ENCODE peak calls at places on chromosomes 4 and X, in ten cellular contexts. N is HepG2; D is thyroid gland; F is sigmoid colon; K is fibroblast of lung; X is keratinocyte; R is tibial nerve; Q is endodermal cell; E is CD8-positive, alpha-beta T cell; V is transverse colon. P is an unnamed sample.

GRCh38 chr4:48909697-48910096 is 3.1 kb upstream of the OCIAD2 start:
- DNase-seq in N (no peak), D (peak; percentile 82), F (no peak), K (peak; percentile 95), X (peak; percentile 89), R (no peak), Q (peak; percentile 76), E (no peak), V (peak; percentile 22), P (peak; percentile 15)

GRCh38 chrX:14963447-14964236 is 90.4 kb downstream of the MOSPD2 start:
- DNase-seq in N (no peak), D (no peak), F (no peak), K (peak; percentile 5), X (peak; percentile 41), R (no peak), Q (no peak), E (no peak), V (no peak), P (no peak)

GRCh38 chr4:15002659-15003440 is 569 bp downstream of the CPEB2 start:
- DNase-seq in N (peak; percentile 29), D (peak; percentile 80), F (peak; percentile 94), K (peak; percentile 89), X (no peak), R (peak; percentile 68), Q (peak; percentile 87), E (peak; percentile 88), V (peak; percentile 86), P (peak; percentile 74)

GRCh38 chr4:156496797-156497196 is 474.8 kb downstream of the PDGFC start:
- DNase-seq in N (no peak), D (no peak), F (no peak), K (peak; percentile 87), X (no peak), R (no peak), Q (no peak), E (no peak), V (no peak), P (no peak)

GRCh38 chrX:31909850-31910547 is 838.2 kb upstream of the FTHL17 start:
- DNase-seq in N (no peak), D (no peak), F (no peak), K (no peak), X (no peak), R (no peak), Q (no peak), E (no peak), V (no peak), P (no peak)

GRCh38 chr4:7902101-7902553 is 37.5 kb downstream of the AFAP1 start:
- DNase-seq in N (no peak), D (no peak), F (no peak), K (no peak), X (no peak), R (no peak), Q (no peak), E (no peak), V (no peak), P (peak; percentile 74)

GRCh38 chrX:63652086-63652775 is 132.8 kb downstream of the ARHGEF9 start:
- DNase-seq in N (no peak), D (no peak), F (no peak), K (peak; percentile 44), X (no peak), R (no peak), Q (no peak), E (no peak), V (no peak), P (no peak)

GRCh38 chr4:46927201-46927600 is 18.2 kb upstream of the COX7B2 start:
- DNase-seq in N (no peak), D (no peak), F (no peak), K (no peak), X (no peak), R (no peak), Q (no peak), E (no peak), V (no peak), P (no peak)

GRCh38 chr4:140675599-140676231 is 80.5 kb downstream of the TBC1D9 start:
- DNase-seq in N (no peak), D (no peak), F (no peak), K (no peak), X (no peak), R (no peak), Q (no peak), E (no peak), V (no peak), P (no peak)

GRCh38 chr4:129926936-129927335 is 831.0 kb downstream of the C4orf33 start:
- DNase-seq in N (no peak), D (no peak), F (no peak), K (no peak), X (no peak), R (no peak), Q (no peak), E (no peak), V (no peak), P (no peak)
- TF ChIP-seq CTCF in N (peak; percentile 2), D (no peak), F (no peak), K (no peak), X (peak; percentile 9), R (no peak), Q (peak; percentile 41), E (no peak), V (no peak), P (peak; percentile 33)

GRCh38 chr4:150949342-150949741 is 65.7 kb downstream of the LRBA start:
- DNase-seq in N (no peak), D (no peak), F (no peak), K (no peak), X (no peak), R (no peak), Q (no peak), E (no peak), V (no peak), P (no peak)

GRCh38 chr4:150948710-150949109 is 66.4 kb downstream of the LRBA start:
- DNase-seq in N (no peak), D (no peak), F (no peak), K (no peak), X (no peak), R (no peak), Q (no peak), E (no peak), V (no peak), P (no peak)

GRCh38 chr4:150949943-150950342 is 65.1 kb downstream of the LRBA start:
- DNase-seq in N (no peak), D (no peak), F (no peak), K (no peak), X (no peak), R (no peak), Q (no peak), E (no peak), V (no peak), P (no peak)

GRCh38 chr4:150950657-150951056 is 64.4 kb downstream of the LRBA start:
- DNase-seq in N (peak; percentile 21), D (no peak), F (no peak), K (no peak), X (no peak), R (no peak), Q (no peak), E (no peak), V (no peak), P (no peak)

DNA sequence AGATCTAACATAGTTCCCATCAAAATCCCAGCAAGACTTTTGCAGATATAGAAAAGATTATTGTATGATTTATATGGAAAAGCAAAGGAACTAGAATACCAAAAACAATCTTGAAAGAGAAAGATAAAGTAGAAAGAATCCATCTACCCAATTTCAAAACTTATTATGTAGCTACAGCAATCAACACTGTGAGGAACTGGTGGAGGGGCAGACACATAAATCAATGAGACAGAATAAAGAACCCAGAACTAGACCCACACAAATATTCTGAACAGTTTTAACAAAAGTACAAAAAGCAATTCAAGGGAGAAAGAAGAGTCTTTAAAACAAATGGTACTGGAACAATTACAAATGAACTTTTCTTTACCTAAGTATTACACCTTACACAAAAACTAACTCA is 67.0 kb downstream of the LRBA start:
- DNase-seq in N (no peak), D (no peak), F (no peak), K (no peak), X (no peak), R (no peak), Q (no peak), E (no peak), V (no peak), P (no peak)
- H3K4me1 ChIP-seq in N (peaks cover 13% of the 10 kb centered on the region), D (no peaks in the 10 kb centered on the region), F (no peaks in the 10 kb centered on the region), K (no peaks in the 10 kb centered on the region), X (peaks cover 5% of the 10 kb centered on the region), R (no peaks in the 10 kb centered on the region), Q (no peaks in the 10 kb centered on the region), E (peaks cover 4% of the 10 kb centered on the region), V (no peaks in the 10 kb centered on the region), P (peaks cover 3% of the 10 kb centered on the region)

DNA sequence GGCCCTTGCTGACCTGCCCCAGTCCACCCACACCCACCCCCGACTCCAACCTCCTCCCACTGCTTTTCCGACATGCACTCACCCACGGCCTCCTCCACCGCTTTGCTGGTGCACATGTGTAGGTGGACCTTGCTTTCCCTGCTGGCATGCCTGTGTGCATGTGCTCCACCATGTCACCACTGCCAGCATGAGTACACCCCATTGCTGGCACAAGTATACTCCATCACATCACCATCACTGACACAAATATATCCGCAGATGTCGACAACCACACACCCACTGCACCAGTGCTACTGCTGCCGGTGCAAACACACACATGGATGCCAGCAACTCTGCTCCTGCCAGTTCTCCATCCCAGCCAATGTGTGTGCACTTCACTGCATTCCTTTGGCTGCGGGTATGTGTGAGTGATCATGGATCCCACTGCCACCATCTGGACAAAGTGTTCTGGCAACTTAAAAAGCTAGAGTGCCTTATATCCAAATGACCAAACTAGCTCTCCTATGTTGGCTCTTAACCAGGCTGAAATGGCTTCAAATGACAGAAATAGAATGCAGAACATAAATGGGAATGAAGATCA is 1072.3 kb downstream of the RAPGEF2 start:
- DNase-seq in N (no peak), D (no peak), F (no peak), K (no peak), X (no peak), R (no peak), Q (peak; percentile 39), E (no peak), V (no peak), P (no peak)
- TF ChIP-seq CTCF in N (no peak), D (no peak), F (no peak), K (no peak), X (no peak), R (no peak), Q (peak; percentile 13), E (no peak), V (peak; percentile 8), P (peak; percentile 8)

GRCh38 chr4:52575406-52575805 is 83.7 kb downstream of the USP46 start:
- DNase-seq in N (no peak), D (no peak), F (no peak), K (no peak), X (no peak), R (no peak), Q (no peak), E (no peak), V (no peak), P (no peak)

GRCh38 chr4:52574036-52574435 is 85.1 kb downstream of the USP46 start:
- DNase-seq in N (no peak), D (no peak), F (no peak), K (no peak), X (no peak), R (no peak), Q (no peak), E (no peak), V (no peak), P (no peak)

GRCh38 chr4:52576326-52576725 is 82.8 kb downstream of the USP46 start:
- DNase-seq in N (no peak), D (no peak), F (no peak), K (no peak), X (no peak), R (no peak), Q (no peak), E (no peak), V (no peak), P (no peak)

GRCh38 chr4:52573551-52573950 is 85.5 kb downstream of the USP46 start:
- DNase-seq in N (no peak), D (no peak), F (no peak), K (no peak), X (no peak), R (no peak), Q (no peak), E (no peak), V (no peak), P (no peak)

GRCh38 chr4:52572936-52573485 is 86.1 kb downstream of the USP46 start:
- DNase-seq in N (no peak), D (no peak), F (no peak), K (peak; percentile 70), X (no peak), R (no peak), Q (no peak), E (no peak), V (no peak), P (no peak)
- H3K4me1 ChIP-seq in N (no peaks in the 10 kb centered on the region), D (peaks cover 7% of the 10 kb centered on the region), F (peaks cover 7% of the 10 kb centered on the region), K (peaks cover 11% of the 10 kb centered on the region), X (peaks cover 18% of the 10 kb centered on the region), R (no peaks in the 10 kb centered on the region), Q (no peaks in the 10 kb centered on the region), E (no peaks in the 10 kb centered on the region), V (no peaks in the 10 kb centered on the region), P (no peaks in the 10 kb centered on the region)